ENCODE peak calls at places on chromosomes 16 and 17, in seven cellular contexts. I is fibroblast of lung; S is A673; U is CD4-positive, alpha-beta T cell; K is hepatocyte; B is PC-3; Q is stomach. A is an unnamed sample. For H3K27me3 and H3K9me3, the result is how much of the 10 kb centered on the place peaks cover.

GRCh38 chr16:21236831-21237230 is 3.3 kb downstream of the ANKS4B start:
- DNase-seq in I (no peak), S (no peak), U (no peak), K (no peak), B (no peak), Q (no peak), A (no peak)

GRCh38 chr17:64732336-64733006 is 70.4 kb upstream of the SMURF2 start:
- DNase-seq in I (peak), S (no peak), U (no peak), K (no peak), B (peak), Q (no peak), A (no peak)

GRCh38 chr16:19831678-19832077 is 53.0 kb downstream of the GPRC5B start:
- DNase-seq in I (peak), S (no peak), U (no peak), K (no peak), B (peak), Q (no peak), A (no peak)

GRCh38 chr16:10981697-10982216 is 37.4 kb downstream of the CLEC16A start:
- DNase-seq in I (peak), S (peak), U (peak), K (no peak), B (peak), Q (no peak), A (peak)

GRCh38 chr16:2946649-2947048 is 17.4 kb upstream of the KREMEN2 start:
- DNase-seq in I (no peak), S (no peak), U (no peak), K (no peak), B (no peak), Q (no peak), A (no peak)

GRCh38 chr17:20092973-20093626 is 83.9 kb downstream of the SPECC1 start:
- DNase-seq in I (no peak), S (no peak), U (no peak), K (no peak), B (no peak), Q (no peak), A (no peak)

GRCh38 chr17:72765357-72766153 is 326.9 kb downstream of the SLC39A11 start:
- DNase-seq in I (no peak), S (no peak), U (no peak), K (no peak), B (no peak), Q (no peak), A (no peak)

GRCh38 chr16:2422123-2422867 is 7.0 kb upstream of the CCNF start:
- DNase-seq in I (no peak), S (no peak), U (no peak), K (no peak), B (no peak), Q (no peak), A (no peak)

GRCh38 chr17:43595466-43595865 is 49.3 kb upstream of the ETV4 start:
- DNase-seq in I (no peak), S (no peak), U (no peak), K (no peak), B (peak), Q (no peak), A (no peak)

GRCh38 chr17:37088913-37089312 is 140.2 kb downstream of the AATF start:
- DNase-seq in I (no peak), S (no peak), U (no peak), K (no peak), B (no peak), Q (no peak), A (peak)

GRCh38 chr16:70437582-70438324 is 1.1 kb downstream of the ST3GAL2 start:
- DNase-seq in I (peak), S (peak), U (no peak), K (no peak), B (peak), Q (no peak), A (peak)

GRCh38 chr17:54172654-54173316 is 350.1 kb downstream of the KIF2B start:
- DNase-seq in I (peak), S (peak), U (no peak), K (peak), B (peak), Q (no peak), A (peak)

GRCh38 chr17:58757162-58757613 is 1.5 kb downstream of the PPM1E start:
- DNase-seq in I (no peak), S (no peak), U (no peak), K (no peak), B (no peak), Q (no peak), A (no peak)

GRCh38 chr16:72884037-72884436 is 163.9 kb downstream of the ZFHX3 start:
- DNase-seq in I (peak), S (no peak), U (no peak), K (no peak), B (peak), Q (no peak), A (no peak)

DNA sequence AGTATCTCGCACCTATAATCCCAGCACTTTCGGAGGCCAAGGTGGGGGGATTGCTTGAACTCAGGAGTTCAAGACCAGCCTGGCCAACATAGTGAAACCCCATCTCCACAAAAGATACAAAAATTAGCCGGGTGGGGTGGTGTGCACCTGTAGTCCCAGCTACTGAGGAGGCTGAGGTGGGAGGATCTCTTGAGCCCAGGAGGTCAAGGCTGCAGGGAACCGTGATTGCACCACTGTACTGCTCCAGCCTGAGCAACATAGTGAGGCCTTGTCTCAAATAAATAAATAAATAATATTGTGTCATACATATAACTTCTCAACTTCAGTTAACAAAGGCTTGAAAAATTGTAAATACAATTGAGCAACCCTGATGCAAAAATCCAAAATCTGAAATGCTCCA is 8.2 kb downstream of the AMFR start:
- DNase-seq in I (no peak), S (no peak), U (no peak), K (no peak), B (no peak), Q (no peak), A (no peak)
- H3K27me3 ChIP-seq in I (under half), S (under half), U (under half), K (under half), B (under half), Q (under half), A (under half)

GRCh38 chr16:27190316-27190871 is 12.9 kb upstream of the KDM8 start:
- DNase-seq in I (no peak), S (no peak), U (no peak), K (no peak), B (no peak), Q (no peak), A (no peak)

GRCh38 chr16:27191352-27191924 is 11.9 kb upstream of the KDM8 start:
- DNase-seq in I (no peak), S (no peak), U (no peak), K (no peak), B (no peak), Q (no peak), A (no peak)

GRCh38 chr16:27195941-27196595 is 7.3 kb upstream of the KDM8 start:
- DNase-seq in I (no peak), S (no peak), U (peak), K (no peak), B (no peak), Q (no peak), A (no peak)

GRCh38 chr16:27195068-27195741 is 8.1 kb upstream of the KDM8 start:
- DNase-seq in I (no peak), S (no peak), U (no peak), K (no peak), B (no peak), Q (no peak), A (no peak)

DNA sequence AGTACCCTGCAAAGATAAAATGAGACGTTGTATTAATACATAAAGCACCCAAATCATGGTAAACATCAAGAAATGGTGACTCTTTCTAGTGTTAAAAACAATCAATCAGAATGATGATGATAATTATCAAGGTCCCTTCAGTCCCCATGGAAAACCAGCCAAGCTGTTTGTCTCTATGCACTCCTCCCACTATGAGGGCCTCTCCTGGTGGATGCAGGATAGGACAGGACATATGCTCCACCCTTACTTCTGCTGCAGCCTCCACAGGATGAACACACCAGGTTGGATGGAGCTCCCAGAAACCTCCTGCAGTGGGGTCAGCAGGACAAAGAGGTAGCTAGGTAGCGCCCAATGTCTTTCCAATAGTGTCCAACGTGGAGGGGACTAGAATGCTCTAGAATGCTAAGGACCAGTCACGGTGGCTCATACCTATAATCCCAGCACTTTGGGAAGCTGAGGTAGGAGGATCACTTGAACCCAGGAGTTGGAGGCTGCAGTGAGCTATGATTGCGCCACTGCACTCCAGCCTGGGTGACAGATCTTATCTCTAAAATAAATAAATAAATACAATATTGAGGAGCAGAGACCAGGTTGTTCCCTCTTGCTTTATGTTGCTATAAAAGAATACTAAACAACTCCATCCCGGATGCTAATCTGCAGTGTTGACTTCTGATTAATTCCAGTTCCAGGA is 9.9 kb upstream of the KDM8 start:
- DNase-seq in I (no peak), S (no peak), U (no peak), K (no peak), B (no peak), Q (no peak), A (no peak)
- TF ChIP-seq CTCF in I (peak), S (peak), U (no peak), K (no peak), B (peak), Q (no peak), A (peak)

DNA sequence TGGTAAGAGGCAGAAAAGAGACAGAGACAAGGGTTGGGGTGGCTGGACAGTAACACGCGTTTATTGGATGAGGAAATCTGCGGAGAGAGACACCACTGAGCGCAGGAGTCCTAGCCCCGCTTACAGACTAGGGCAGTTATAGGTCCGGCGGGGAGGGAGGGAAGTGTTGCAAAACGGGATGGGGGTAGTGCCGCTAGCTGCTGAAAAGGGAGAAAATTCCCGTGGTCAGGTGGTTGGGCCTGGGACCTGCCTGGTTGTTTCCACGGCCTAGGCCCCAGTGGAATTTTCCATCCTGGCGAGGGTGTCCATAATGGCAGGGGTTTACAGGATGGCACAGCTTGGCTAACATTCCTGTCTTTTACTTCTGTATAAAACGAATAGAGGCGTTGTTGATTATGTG is 5.5 kb upstream of the CPHXL2 start:
- DNase-seq in I (no peak), S (no peak), U (no peak), K (no peak), B (no peak), Q (no peak), A (no peak)
- H3K9me3 ChIP-seq in I (under half), S (under half), U (under half), K (under half), B (under half), Q (under half), A (under half)

GRCh38 chr17:79619636-79620206 is 8.9 kb upstream of the RBFOX3 start:
- DNase-seq in I (no peak), S (no peak), U (no peak), K (no peak), B (no peak), Q (no peak), A (peak)

GRCh38 chr17:79619196-79619595 is 8.3 kb upstream of the RBFOX3 start:
- DNase-seq in I (no peak), S (no peak), U (no peak), K (no peak), B (no peak), Q (no peak), A (peak)

GRCh38 chr17:79621151-79621940 is 10.5 kb upstream of the RBFOX3 start:
- DNase-seq in I (no peak), S (no peak), U (no peak), K (no peak), B (no peak), Q (no peak), A (peak)

GRCh38 chr17:79622201-79622601 is 11.3 kb upstream of the RBFOX3 start:
- DNase-seq in I (no peak), S (no peak), U (no peak), K (no peak), B (no peak), Q (no peak), A (peak)

DNA sequence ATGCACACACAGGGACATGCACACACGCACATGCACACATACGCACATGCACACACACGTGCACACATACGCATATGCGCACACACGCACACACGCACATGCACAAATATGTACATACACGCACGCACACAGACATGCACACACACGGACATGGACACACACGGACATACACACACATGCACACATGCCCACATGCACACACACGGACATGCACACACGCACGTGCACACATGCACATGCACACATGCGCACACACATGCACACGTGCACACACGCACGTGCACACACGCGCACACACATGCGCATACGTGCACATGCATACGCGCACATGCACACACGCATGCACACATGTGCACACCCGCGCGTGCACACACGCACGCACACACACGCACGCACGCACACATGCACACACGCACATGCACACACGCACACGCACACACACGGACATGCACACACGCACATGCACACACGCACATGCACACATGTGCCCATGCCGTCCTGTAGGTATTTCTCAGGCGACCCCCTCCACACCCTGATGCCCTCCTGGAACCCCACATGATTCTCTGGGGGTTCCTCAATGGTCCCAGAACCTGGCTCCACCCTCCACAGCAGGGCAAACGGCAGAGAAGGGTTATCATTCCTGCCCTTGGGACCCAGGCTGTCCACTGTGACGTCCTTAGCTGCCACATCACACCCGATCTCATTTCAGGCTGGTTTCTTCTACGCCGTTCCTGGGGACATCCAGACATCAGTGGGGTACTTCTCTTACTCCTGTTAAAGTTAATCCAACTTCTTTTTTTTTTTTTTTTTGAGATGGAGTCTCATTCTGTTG is 9.6 kb upstream of the RBFOX3 start:
- DNase-seq in I (no peak), S (no peak), U (no peak), K (no peak), B (no peak), Q (no peak), A (peak)
- H3K27me3 ChIP-seq in I (under half), S (half or more), U (under half), K (under half), B (half or more), Q (half or more), A (under half)

GRCh38 chr16:9012330-9012729 is 48.6 kb upstream of the USP7 start:
- DNase-seq in I (no peak), S (no peak), U (no peak), K (no peak), B (no peak), Q (no peak), A (no peak)

GRCh38 chr16:9015489-9015888 is 51.8 kb upstream of the USP7 start:
- DNase-seq in I (no peak), S (no peak), U (no peak), K (no peak), B (no peak), Q (no peak), A (no peak)

GRCh38 chr16:9013508-9013864 is 49.8 kb upstream of the USP7 start:
- DNase-seq in I (peak), S (no peak), U (no peak), K (no peak), B (no peak), Q (no peak), A (no peak)

GRCh38 chr16:9014389-9014788 is 50.7 kb upstream of the USP7 start:
- DNase-seq in I (no peak), S (no peak), U (no peak), K (no peak), B (no peak), Q (no peak), A (no peak)

GRCh38 chr16:9012848-9013507 is 49.3 kb upstream of the USP7 start:
- DNase-seq in I (peak), S (peak), U (no peak), K (peak), B (no peak), Q (no peak), A (peak)
- TF ChIP-seq CTCF in I (peak), S (peak), U (no peak), K (peak), B (no peak), Q (no peak), A (peak)

GRCh38 chr17:18259621-18260331 is 686 bp upstream of the MIEF2 start:
- DNase-seq in I (no peak), S (no peak), U (no peak), K (no peak), B (peak), Q (no peak), A (no peak)

GRCh38 chr17:18256776-18257175 is 1.8 kb downstream of the FLII start:
- DNase-seq in I (no peak), S (no peak), U (no peak), K (no peak), B (no peak), Q (no peak), A (no peak)

GRCh38 chr17:18257747-18258355 is 687 bp downstream of the FLII start:
- DNase-seq in I (peak), S (no peak), U (no peak), K (peak), B (peak), Q (peak), A (peak)

GRCh38 chr17:18257268-18257681 is 1.3 kb downstream of the FLII start:
- DNase-seq in I (no peak), S (no peak), U (no peak), K (peak), B (peak), Q (peak), A (no peak)

GRCh38 chr17:18258356-18259038 is at the start of gene FLII:
- DNase-seq in I (peak), S (peak), U (peak), K (peak), B (peak), Q (peak), A (peak)
- H3K9me3 ChIP-seq in I (under half), S (under half), U (under half), K (under half), B (under half), Q (under half), A (under half)

DNA sequence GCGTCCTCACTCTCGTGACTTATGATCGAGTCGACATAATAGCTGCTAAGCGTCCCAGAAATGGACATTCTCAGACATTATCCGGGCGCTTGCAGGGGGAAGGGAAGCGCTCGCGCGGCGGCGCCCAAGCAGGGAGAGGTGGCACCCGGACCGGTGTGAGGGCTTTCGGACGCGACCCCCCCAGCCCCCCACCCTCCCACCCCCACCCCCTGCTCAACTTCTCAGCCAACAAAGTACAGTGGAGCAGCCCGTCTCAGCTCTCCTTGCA is at the start of gene HOXB9:
- DNase-seq in I (no peak), S (no peak), U (no peak), K (no peak), B (no peak), Q (no peak), A (no peak)
- H3K27me3 ChIP-seq in I (half or more), S (under half), U (half or more), K (half or more), B (half or more), Q (half or more), A (half or more)

A was measured in WERI-Rb-1.